ENCODE peak calls at places on chromosomes 16 and 17, in five cellular contexts. O is mammary epithelial cell, E is esophagus squamous epithelium, Y is kidney, C is endothelial cell of umbilical vein. N is an unnamed sample.

GRCh38 chr16:31880322-31880979 is 6.8 kb downstream of the ZNF267 start:
- DNase-seq in O (peak), E (no peak), Y (no peak), C (peak), N (peak)

GRCh38 chr16:79286646-79287423 is 313.7 kb downstream of the MAF start:
- DNase-seq in O (no peak), E (no peak), Y (peak), C (no peak), N (no peak)

GRCh38 chr17:63848834-63849689 is 6.6 kb upstream of the SMARCD2 start:
- DNase-seq in O (peak), E (peak), Y (peak), C (peak), N (peak)

GRCh38 chr16:53905028-53905427 is 201.1 kb downstream of the FTO start:
- DNase-seq in O (no peak), E (no peak), Y (no peak), C (no peak), N (no peak)

GRCh38 chr17:48819466-48819865 is 2.4 kb upstream of the TTLL6 start:
- DNase-seq in O (no peak), E (no peak), Y (no peak), C (no peak), N (no peak)

GRCh38 chr17:79414063-79414462 is 196.8 kb downstream of the RBFOX3 start:
- DNase-seq in O (no peak), E (no peak), Y (no peak), C (no peak), N (no peak)

GRCh38 chr17:1384881-1385280 is 15.1 kb downstream of the YWHAE start:
- DNase-seq in O (no peak), E (no peak), Y (no peak), C (no peak), N (peak)

GRCh38 chr16:80804061-80804450 is 342 bp downstream of the CDYL2 start:
- DNase-seq in O (peak), E (no peak), Y (peak), C (peak), N (peak)

GRCh38 chr17:69733171-69734014 is 318.9 kb downstream of the MAP2K6 start:
- DNase-seq in O (peak), E (no peak), Y (no peak), C (peak), N (peak)

GRCh38 chr17:58829172-58829637 is 73.6 kb downstream of the PPM1E start:
- DNase-seq in O (no peak), E (no peak), Y (no peak), C (no peak), N (no peak)

GRCh38 chr16:7363397-7364053 is 30.9 kb downstream of the RBFOX1 start:
- DNase-seq in O (no peak), E (no peak), Y (no peak), C (no peak), N (no peak)

GRCh38 chr16:66220766-66221165 is 145.7 kb upstream of the CDH5 start:
- DNase-seq in O (no peak), E (no peak), Y (no peak), C (no peak), N (no peak)

DNA sequence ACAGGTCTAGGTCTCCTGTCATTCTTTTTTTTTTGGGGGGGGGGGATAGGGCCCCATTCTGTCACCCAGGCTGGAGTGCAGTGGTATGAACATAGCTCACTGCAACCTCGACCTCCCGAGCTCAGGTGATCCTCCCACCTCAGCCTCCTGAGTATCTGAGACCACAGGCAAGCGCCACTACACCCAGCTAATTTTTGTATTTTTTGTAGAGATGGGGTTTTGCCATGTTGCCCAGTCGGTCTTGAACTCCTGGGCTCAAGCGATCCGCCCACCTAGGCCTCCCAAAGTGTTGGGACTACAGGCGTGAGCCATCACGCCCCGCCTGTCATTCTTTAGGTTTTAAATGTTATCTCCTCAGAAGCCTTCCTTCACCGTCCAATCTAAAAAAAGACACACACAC is 762 bp downstream of the MRPL27 start:
- DNase-seq in O (no peak), E (no peak), Y (no peak), C (no peak), N (no peak)
- H3K4me3 ChIP-seq in O (peak), E (peak), Y (peak), C (peak), N (peak)

DNA sequence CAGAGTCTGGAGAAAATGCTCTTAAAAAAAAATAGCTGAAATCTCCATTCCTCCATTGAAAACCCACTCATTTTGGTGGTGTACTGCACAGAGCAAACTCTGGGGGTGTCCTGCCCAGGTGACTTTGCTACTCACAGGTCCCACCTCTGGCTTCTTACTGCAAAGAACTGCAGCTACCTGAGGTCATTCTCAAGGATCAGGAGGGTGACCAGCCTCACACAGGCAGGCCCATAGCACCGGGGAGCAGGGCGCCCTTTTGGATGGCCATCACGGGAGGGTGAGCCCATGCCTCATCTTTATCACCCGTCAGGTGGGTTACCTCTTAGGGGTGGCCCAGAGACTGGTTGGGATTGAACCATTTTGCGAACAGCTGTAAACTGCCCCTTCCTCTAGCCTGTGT is 32.6 kb upstream of the BRD7 start:
- DNase-seq in O (no peak), E (no peak), Y (no peak), C (no peak), N (no peak)
- TF ChIP-seq CTCF in O (no peak), E (no peak), Y (no peak), C (no peak), N (no peak)

DNA sequence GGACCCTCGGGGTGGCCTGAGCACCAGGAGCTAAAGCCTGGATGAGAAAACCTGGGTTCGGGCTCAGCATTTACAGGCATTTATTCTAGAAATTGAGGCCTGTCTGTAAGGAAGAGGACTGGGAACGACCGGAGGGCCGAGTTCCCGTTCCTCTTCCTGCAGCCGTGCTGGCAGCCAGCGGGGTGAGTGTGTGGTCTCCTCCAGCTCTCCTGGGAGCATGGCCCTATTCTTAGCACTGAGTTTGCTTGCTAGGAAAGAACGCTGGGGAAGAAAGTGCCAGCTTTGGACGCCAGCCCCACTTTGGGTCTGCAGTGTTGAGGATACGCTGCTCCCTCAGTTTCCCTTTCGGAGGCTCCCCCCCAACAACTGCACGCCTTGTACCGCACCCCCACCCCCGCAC is 49.6 kb downstream of the MGAT5B start:
- DNase-seq in O (no peak), E (no peak), Y (peak), C (no peak), N (no peak)
- H3K4me3 ChIP-seq in O (no peak), E (no peak), Y (no peak), C (no peak), N (no peak)

GRCh38 chr16:3149630-3150345 is 15.0 kb downstream of the ZNF213 start:
- DNase-seq in O (no peak), E (no peak), Y (peak), C (peak), N (peak)
- TF ChIP-seq CTCF in O (peak), E (peak), Y (peak), C (peak), N (peak)

DNA sequence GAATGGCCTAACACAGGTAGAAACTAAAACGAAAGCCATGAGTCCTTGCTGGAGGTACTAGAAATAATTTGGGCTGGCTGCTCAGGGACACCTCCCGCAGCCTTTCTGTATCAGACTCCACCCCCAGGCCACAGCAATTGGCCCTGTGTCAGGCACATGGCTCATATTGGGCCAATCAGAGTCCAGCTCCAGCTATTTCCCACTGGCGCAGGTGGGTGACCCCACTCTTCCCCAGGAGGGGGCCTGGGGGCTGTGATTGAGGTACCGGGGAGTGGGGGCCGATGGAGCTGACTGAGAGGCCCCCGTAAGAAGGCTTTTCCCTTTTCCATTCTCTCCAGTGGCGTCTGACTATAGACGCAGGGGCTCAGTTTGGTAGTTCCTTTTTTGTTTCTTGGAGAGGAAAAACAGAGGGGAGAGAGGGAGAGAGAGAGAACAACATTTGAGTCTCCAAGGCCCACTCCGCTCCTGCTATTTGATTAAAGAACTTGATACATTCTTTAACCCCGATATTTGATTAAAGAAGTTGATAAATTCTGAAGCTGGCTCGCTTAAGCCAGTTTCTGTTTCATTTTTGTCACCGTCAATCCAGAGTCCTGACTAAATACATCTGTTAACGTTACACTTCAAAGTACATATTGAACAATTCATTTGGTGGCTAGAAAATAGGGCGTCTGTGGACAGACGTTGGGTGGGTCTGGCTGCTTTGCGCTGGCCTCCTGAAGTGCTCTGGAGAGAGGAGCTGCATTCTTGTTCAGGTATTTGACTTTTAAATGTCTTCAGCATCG is 26.3 kb downstream of the FOXL1 start:
- DNase-seq in O (no peak), E (no peak), Y (no peak), C (no peak), N (no peak)
- H3K4me3 ChIP-seq in O (no peak), E (no peak), Y (no peak), C (no peak), N (no peak)

GRCh38 chr16:57091990-57092785 is at the start of gene CPNE2:
- DNase-seq in O (no peak), E (no peak), Y (peak), C (peak), N (peak)
- TF ChIP-seq CTCF in O (no peak), E (no peak), Y (no peak), C (no peak), N (no peak)

GRCh38 chr17:41965694-41966375 is 760 bp upstream of the CNP start:
- DNase-seq in O (peak), E (no peak), Y (peak), C (no peak), N (peak)

GRCh38 chr17:41966453-41967140 is at the start of gene CNP:
- DNase-seq in O (peak), E (peak), Y (peak), C (peak), N (peak)

GRCh38 chr17:41967921-41968578 is 1.5 kb downstream of the CNP start:
- DNase-seq in O (no peak), E (no peak), Y (peak), C (no peak), N (no peak)

GRCh38 chr17:41968676-41969075 is 2.1 kb downstream of the CNP start:
- DNase-seq in O (no peak), E (no peak), Y (peak), C (no peak), N (no peak)

GRCh38 chr17:41967141-41967920 is 736 bp downstream of the CNP start:
- DNase-seq in O (peak), E (no peak), Y (peak), C (no peak), N (peak)
- H3K4me3 ChIP-seq in O (peak), E (peak), Y (peak), C (peak), N (peak)

GRCh38 chr17:7132511-7133094 is 18.0 kb upstream of the ASGR2 start:
- DNase-seq in O (no peak), E (no peak), Y (no peak), C (peak), N (peak)

GRCh38 chr17:7130626-7131467 is 16.2 kb upstream of the ASGR2 start:
- DNase-seq in O (no peak), E (no peak), Y (peak), C (peak), N (no peak)

GRCh38 chr17:7133916-7134315 is 19.3 kb upstream of the ASGR2 start:
- DNase-seq in O (no peak), E (no peak), Y (no peak), C (no peak), N (no peak)

GRCh38 chr17:7136266-7136877 is 21.8 kb upstream of the ASGR2 start:
- DNase-seq in O (peak), E (no peak), Y (peak), C (peak), N (peak)

DNA sequence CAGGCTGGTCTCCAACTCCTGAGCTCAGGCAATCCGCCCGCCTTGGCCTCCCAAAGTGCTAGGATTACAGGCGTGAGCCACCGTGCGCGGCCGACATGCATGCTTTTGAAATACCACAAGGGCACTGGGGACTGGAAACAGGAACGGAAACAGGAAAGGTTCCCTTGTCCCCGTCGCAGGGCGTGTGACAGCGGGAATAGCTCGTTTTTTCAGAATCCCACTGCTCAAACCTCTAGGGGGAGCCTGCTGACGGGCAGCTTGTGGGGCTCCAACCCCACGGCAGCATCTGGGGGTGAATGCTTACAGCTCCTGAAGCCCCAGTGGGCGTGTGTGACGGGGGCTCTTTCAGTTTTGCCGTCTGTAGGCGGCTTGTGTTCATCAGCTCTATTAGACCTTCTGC is 18.8 kb upstream of the ASGR2 start:
- DNase-seq in O (no peak), E (no peak), Y (no peak), C (peak), N (peak)
- TF ChIP-seq CTCF in O (no peak), E (no peak), Y (no peak), C (peak), N (peak)